ENCODE peak calls at places on chromosomes 6 and 20, in six cellular contexts. Z is tibial nerve; E is stimulated activated CD4-positive, alpha-beta T cell treated with anti-CD3 and anti-CD28 coated beads, Interleukin-1b, Interleukin-23, amount 100 ng/mL, for 4 hours; B is T-cell; C is CD14-positive monocyte; D is activated effector memory CD4-positive, alpha-beta T cell treated with Interleukin-2 at 50 U/mL for 16 hours. Y is an unnamed sample.
A peak's percentile ranks its signal among the peaks of the same experiment; 100 is the strongest.

GRCh38 chr6:170344631-170345576 is 38.3 kb downstream of the FAM120B start:
- DNase-seq in Z (no peak), E (no peak), B (no peak), C (no peak), D (no peak), Y (no peak)

GRCh38 chr6:12137480-12137879 is 125.4 kb downstream of the HIVEP1 start:
- DNase-seq in Z (peak; percentile 76), E (no peak), B (no peak), C (no peak), D (no peak), Y (no peak)

GRCh38 chr20:10536531-10536930 is 101.4 kb downstream of the SLX4IP start:
- DNase-seq in Z (no peak), E (no peak), B (no peak), C (no peak), D (no peak), Y (no peak)

GRCh38 chr6:449486-450419 is 58.2 kb downstream of the IRF4 start:
- DNase-seq in Z (no peak), E (no peak), B (no peak), C (no peak), D (no peak), Y (no peak)

GRCh38 chr6:31568537-31568961 is 3.5 kb upstream of the LTA start:
- DNase-seq in Z (no peak), E (no peak), B (peak; percentile 58), C (peak; percentile 87), D (peak; percentile 53), Y (no peak)

GRCh38 chr6:78911218-78911617 is 43.9 kb downstream of the IRAK1BP1 start:
- DNase-seq in Z (no peak), E (no peak), B (no peak), C (no peak), D (no peak), Y (no peak)

GRCh38 chr6:125220712-125221111 is 67.1 kb downstream of the TPD52L1 start:
- DNase-seq in Z (no peak), E (no peak), B (no peak), C (no peak), D (no peak), Y (no peak)

GRCh38 chr6:35919085-35919826 is 1.6 kb downstream of the SRPK1 start:
- DNase-seq in Z (no peak), E (no peak), B (no peak), C (no peak), D (no peak), Y (no peak)

GRCh38 chr20:24670341-24670821 is 201.0 kb downstream of the SYNDIG1 start:
- DNase-seq in Z (no peak), E (no peak), B (no peak), C (no peak), D (no peak), Y (no peak)

GRCh38 chr6:111480988-111481830 is 1.8 kb downstream of the REV3L start:
- DNase-seq in Z (no peak), E (no peak), B (no peak), C (no peak), D (no peak), Y (no peak)

GRCh38 chr6:123962508-123962907 is 158.8 kb downstream of the NKAIN2 start:
- DNase-seq in Z (no peak), E (no peak), B (no peak), C (no peak), D (no peak), Y (no peak)

GRCh38 chr20:44746367-44747165 is 901 bp downstream of the KCNK15 start:
- DNase-seq in Z (no peak), E (no peak), B (no peak), C (no peak), D (no peak), Y (no peak)

GRCh38 chr6:122798099-122798641 is 9.1 kb downstream of the SMPDL3A start:
- DNase-seq in Z (no peak), E (no peak), B (no peak), C (no peak), D (no peak), Y (no peak)

GRCh38 chr6:6557871-6558270 is 30.6 kb upstream of the LY86 start:
- DNase-seq in Z (no peak), E (no peak), B (no peak), C (no peak), D (no peak), Y (no peak)

GRCh38 chr6:133241088-133241900 is at the start of gene EYA4:
- DNase-seq in Z (no peak), E (no peak), B (no peak), C (no peak), D (no peak), Y (no peak)

GRCh38 chr20:62957136-62958117 is 4.9 kb downstream of the SLC17A9 start:
- DNase-seq in Z (no peak), E (no peak), B (no peak), C (peak; percentile 30), D (no peak), Y (no peak)

GRCh38 chr6:128112494-128112893 is 211.6 kb upstream of the THEMIS start:
- DNase-seq in Z (no peak), E (no peak), B (no peak), C (no peak), D (no peak), Y (no peak)

GRCh38 chr6:160036331-160036695 is 67.4 kb downstream of the IGF2R start:
- DNase-seq in Z (no peak), E (no peak), B (no peak), C (no peak), D (no peak), Y (no peak)

GRCh38 chr6:107110200-107110599 is 5.1 kb downstream of the BEND3 start:
- DNase-seq in Z (no peak), E (no peak), B (no peak), C (no peak), D (no peak), Y (no peak)

GRCh38 chr6:129050086-129050485 is 167.1 kb downstream of the LAMA2 start:
- DNase-seq in Z (no peak), E (no peak), B (no peak), C (no peak), D (no peak), Y (no peak)

GRCh38 chr6:6721606-6722005 is 133.1 kb downstream of the LY86 start:
- DNase-seq in Z (no peak), E (no peak), B (no peak), C (no peak), D (no peak), Y (no peak)

GRCh38 chr6:139766796-139767195 is 392.3 kb upstream of the CITED2 start:
- DNase-seq in Z (no peak), E (no peak), B (no peak), C (no peak), D (no peak), Y (no peak)

GRCh38 chr20:43849496-43850197 is 65.0 kb upstream of the TOX2 start:
- DNase-seq in Z (no peak), E (no peak), B (no peak), C (no peak), D (no peak), Y (no peak)

GRCh38 chr6:139146317-139146726 is 11.4 kb downstream of the HECA start:
- DNase-seq in Z (no peak), E (no peak), B (no peak), C (no peak), D (no peak), Y (no peak)

GRCh38 chr6:36224918-36225461 is 28.4 kb downstream of the BRPF3 start:
- DNase-seq in Z (no peak), E (no peak), B (no peak), C (no peak), D (no peak), Y (no peak)

GRCh38 chr6:40874495-40874894 is 164.5 kb downstream of the UNC5CL start:
- DNase-seq in Z (no peak), E (no peak), B (no peak), C (no peak), D (no peak), Y (no peak)

GRCh38 chr6:32785781-32786533 is 22.6 kb upstream of the HLA-DQB2 start:
- DNase-seq in Z (peak; percentile 47), E (no peak), B (no peak), C (peak; percentile 55), D (no peak), Y (no peak)

GRCh38 chr6:11744753-11745152 is 33.9 kb downstream of the ADTRP start:
- DNase-seq in Z (peak; percentile 95), E (no peak), B (no peak), C (no peak), D (no peak), Y (no peak)

GRCh38 chr6:31529329-31530150 is 778 bp downstream of the MCCD1 start:
- DNase-seq in Z (no peak), E (no peak), B (no peak), C (no peak), D (no peak), Y (no peak)

Y was measured in activated T-helper 1 cell treated with Interleukin-2 at 50 U/mL for 16 hours.